ENCODE peak calls at places on chromosomes 1 and 21, in five cellular contexts. Y is hepatic stellate cell, N is astrocyte of the spinal cord, L is ELF-1, I is RCC 7860. W is an unnamed sample.

GRCh38 chr1:205688171-205688570 is 7.9 kb upstream of the SLC45A3 start:
- DNase-seq in Y (no peak), L (peak), N (no peak), I (no peak), W (no peak)

GRCh38 chr1:94327001-94327685 is 89.8 kb upstream of the ARHGAP29 start:
- DNase-seq in L (peak), I (peak), Y (no peak), N (peak), W (peak)

GRCh38 chr21:37375866-37376574 is 9.4 kb downstream of the DYRK1A start:
- DNase-seq in Y (no peak), L (no peak), N (no peak), I (no peak), W (no peak)

GRCh38 chr1:54309631-54310366 is 96.4 kb downstream of the SSBP3 start:
- DNase-seq in Y (no peak), I (no peak), N (no peak), L (no peak), W (no peak)

GRCh38 chr1:220983877-220984635 is 104.8 kb downstream of the HLX start:
- DNase-seq in I (no peak), Y (no peak), L (peak), N (no peak), W (no peak)

GRCh38 chr1:165444897-165445370 is at the start of gene RXRG:
- DNase-seq in Y (no peak), N (peak), L (peak), I (no peak), W (peak)

GRCh38 chr1:164589961-164590507 is 31.1 kb downstream of the PBX1 start:
- DNase-seq in Y (no peak), L (peak), I (no peak), N (no peak), W (no peak)

GRCh38 chr1:201219481-201220387 is 29.1 kb downstream of the IGFN1 start:
- DNase-seq in L (no peak), N (no peak), Y (no peak), I (no peak), W (no peak)

GRCh38 chr1:38275960-38276359 is 229.4 kb upstream of the POU3F1 start:
- DNase-seq in L (no peak), N (no peak), Y (no peak), I (no peak), W (no peak)

GRCh38 chr1:75233302-75233929 is 99.2 kb downstream of the LHX8 start:
- DNase-seq in L (peak), I (peak), Y (no peak), N (peak), W (peak)

GRCh38 chr1:116503535-116504307 is 67.1 kb downstream of the CD58 start:
- DNase-seq in N (no peak), Y (no peak), I (no peak), L (no peak), W (no peak)

GRCh38 chr1:13585996-13586395 is 2.4 kb downstream of the PDPN start:
- DNase-seq in L (no peak), I (no peak), Y (no peak), N (peak), W (no peak)

GRCh38 chr1:19436716-19437476 is 48.4 kb downstream of the CAPZB start:
- DNase-seq in L (no peak), N (no peak), I (peak), Y (no peak), W (no peak)

GRCh38 chr1:232547938-232548484 is 81.9 kb downstream of the SIPA1L2 start:
- DNase-seq in L (no peak), N (no peak), Y (no peak), I (no peak), W (no peak)

GRCh38 chr1:224737353-224737727 is 121.2 kb downstream of the CNIH3 start:
- DNase-seq in Y (no peak), N (no peak), I (no peak), L (no peak), W (no peak)

W was measured in NCI-H460.